ENCODE peak calls at places on chromosome 3, in four cellular contexts. One of them, this sample, is unnamed.

GRCh38 chr3:46127503-46127902 is 80.6 kb downstream of the CCR1 start:
- DNase-seq in H1: no peak
- DNase-seq in HepG2: peak
- DNase-seq in GM12878: no peak
- DNase-seq in this sample: no peak

GRCh38 chr3:42254566-42254965 is 11.4 kb downstream of the CCK start:
- DNase-seq in GM12878: no peak
- DNase-seq in H1: no peak
- DNase-seq in HepG2: no peak
- DNase-seq in this sample: no peak

GRCh38 chr3:54999159-54999558 is 71.3 kb upstream of the LRTM1 start:
- DNase-seq in HepG2: peak
- DNase-seq in H1: no peak
- DNase-seq in GM12878: no peak
- DNase-seq in this sample: peak

GRCh38 chr3:107110596-107111305 is 266.5 kb upstream of the CCDC54 start:
- DNase-seq in GM12878: no peak
- DNase-seq in H1: no peak
- DNase-seq in HepG2: no peak
- DNase-seq in this sample: no peak

GRCh38 chr3:6739288-6739687 is 121.6 kb upstream of the GRM7 start:
- DNase-seq in GM12878: no peak
- DNase-seq in HepG2: no peak
- DNase-seq in H1: peak
- DNase-seq in this sample: no peak

GRCh38 chr3:188664795-188665194 is 507.0 kb upstream of the TPRG1 start:
- DNase-seq in GM12878: no peak
- DNase-seq in H1: no peak
- DNase-seq in HepG2: peak
- DNase-seq in this sample: no peak

GRCh38 chr3:24037971-24038370 is 92.9 kb downstream of the NR1D2 start:
- DNase-seq in H1: no peak
- DNase-seq in GM12878: no peak
- DNase-seq in HepG2: no peak
- DNase-seq in this sample: no peak

GRCh38 chr3:197974016-197974415 is 14.0 kb downstream of the LMLN start:
- DNase-seq in H1: no peak
- DNase-seq in GM12878: no peak
- DNase-seq in HepG2: no peak
- DNase-seq in this sample: no peak

GRCh38 chr3:114111060-114111790 is 54.7 kb downstream of the QTRT2 start:
- DNase-seq in GM12878: no peak
- DNase-seq in H1: no peak
- DNase-seq in HepG2: no peak
- DNase-seq in this sample: no peak

GRCh38 chr3:27307566-27307965 is 61.6 kb downstream of the NEK10 start:
- DNase-seq in HepG2: no peak
- DNase-seq in GM12878: no peak
- DNase-seq in H1: no peak
- DNase-seq in this sample: no peak

GRCh38 chr3:55180936-55181535 is 253.2 kb upstream of the LRTM1 start:
- DNase-seq in HepG2: peak
- DNase-seq in H1: peak
- DNase-seq in GM12878: no peak
- DNase-seq in this sample: no peak

GRCh38 chr3:163722421-163722820 is 1355.9 kb downstream of the SI start:
- DNase-seq in GM12878: no peak
- DNase-seq in H1: peak
- DNase-seq in HepG2: no peak
- DNase-seq in this sample: peak

GRCh38 chr3:141086188-141086587 is 35.0 kb downstream of the SPSB4 start:
- DNase-seq in GM12878: no peak
- DNase-seq in H1: no peak
- DNase-seq in HepG2: no peak
- DNase-seq in this sample: no peak

GRCh38 chr3:62133015-62133414 is 240.3 kb downstream of the FEZF2 start:
- DNase-seq in HepG2: no peak
- DNase-seq in H1: no peak
- DNase-seq in GM12878: no peak
- DNase-seq in this sample: no peak

GRCh38 chr3:13846716-13847570 is 32.9 kb downstream of the WNT7A start:
- DNase-seq in H1: no peak
- DNase-seq in GM12878: no peak
- DNase-seq in HepG2: no peak
- DNase-seq in this sample: no peak

GRCh38 chr3:46607603-46608028 is 4.7 kb upstream of the FAM240A start:
- DNase-seq in H1: peak
- DNase-seq in HepG2: peak
- DNase-seq in GM12878: no peak
- DNase-seq in this sample: no peak

GRCh38 chr3:27423463-27423862 is 54.3 kb upstream of the NEK10 start:
- DNase-seq in HepG2: no peak
- DNase-seq in GM12878: no peak
- DNase-seq in H1: no peak
- DNase-seq in this sample: no peak

GRCh38 chr3:171458857-171459129 is 1.4 kb downstream of the TNIK start:
- DNase-seq in H1: peak
- DNase-seq in HepG2: no peak
- DNase-seq in GM12878: no peak
- DNase-seq in this sample: no peak

GRCh38 chr3:38375488-38376097 is 29.0 kb downstream of the XYLB start:
- DNase-seq in HepG2: no peak
- DNase-seq in GM12878: no peak
- DNase-seq in H1: no peak
- DNase-seq in this sample: no peak

GRCh38 chr3:168157903-168158302 is 62.2 kb upstream of the GOLIM4 start:
- DNase-seq in H1: no peak
- DNase-seq in HepG2: no peak
- DNase-seq in GM12878: no peak
- DNase-seq in this sample: no peak

GRCh38 chr3:20537234-20537633 is 351.2 kb upstream of the SGO1 start:
- DNase-seq in HepG2: no peak
- DNase-seq in GM12878: no peak
- DNase-seq in H1: no peak
- DNase-seq in this sample: no peak

GRCh38 chr3:172868565-172869172 is 118.1 kb downstream of the ECT2 start:
- DNase-seq in GM12878: no peak
- DNase-seq in HepG2: no peak
- DNase-seq in H1: no peak
- DNase-seq in this sample: no peak

GRCh38 chr3:180421221-180421620 is 180.7 kb upstream of the TTC14 start:
- DNase-seq in GM12878: no peak
- DNase-seq in H1: no peak
- DNase-seq in HepG2: no peak
- DNase-seq in this sample: no peak

GRCh38 chr3:197027151-197027895 is 2.3 kb downstream of the MELTF start:
- DNase-seq in GM12878: no peak
- DNase-seq in H1: peak
- DNase-seq in HepG2: no peak
- DNase-seq in this sample: no peak

GRCh38 chr3:195441971-195442572 is 748 bp downstream of the ACAP2 start:
- DNase-seq in H1: peak
- DNase-seq in HepG2: no peak
- DNase-seq in GM12878: no peak
- DNase-seq in this sample: no peak

GRCh38 chr3:18111702-18112311 is 313.3 kb downstream of the SATB1 start:
- DNase-seq in GM12878: peak
- DNase-seq in H1: no peak
- DNase-seq in HepG2: peak
- DNase-seq in this sample: no peak

GRCh38 chr3:128884992-128885391 is 5.6 kb downstream of the ACAD9 start:
- DNase-seq in HepG2: no peak
- DNase-seq in H1: no peak
- DNase-seq in GM12878: no peak
- DNase-seq in this sample: no peak

GRCh38 chr3:112773864-112774263 is 72.8 kb downstream of the CD200R1L start:
- DNase-seq in GM12878: peak
- DNase-seq in HepG2: no peak
- DNase-seq in H1: no peak
- DNase-seq in this sample: no peak

GRCh38 chr3:71228156-71228885 is 355.2 kb downstream of the FOXP1 start:
- DNase-seq in GM12878: no peak
- DNase-seq in HepG2: no peak
- DNase-seq in H1: no peak
- DNase-seq in this sample: no peak

GRCh38 chr3:44065741-44066140 is 175.9 kb upstream of the TOPAZ1 start:
- DNase-seq in H1: no peak
- DNase-seq in HepG2: no peak
- DNase-seq in GM12878: no peak
- DNase-seq in this sample: no peak

GRCh38 chr3:152198655-152199054 is 70.1 kb upstream of the MBNL1 start:
- DNase-seq in GM12878: no peak
- DNase-seq in HepG2: no peak
- DNase-seq in H1: no peak
- DNase-seq in this sample: no peak

GRCh38 chr3:114632757-114633424 is 339.1 kb downstream of the TIGIT start:
- DNase-seq in H1: no peak
- DNase-seq in HepG2: no peak
- DNase-seq in GM12878: no peak
- DNase-seq in this sample: no peak

GRCh38 chr3:195543642-195544536 is 764 bp upstream of the PPP1R2 start:
- DNase-seq in H1: peak
- DNase-seq in HepG2: peak
- DNase-seq in GM12878: no peak
- DNase-seq in this sample: no peak

GRCh38 chr3:113136071-113136470 is 75.3 kb upstream of the BOC start:
- DNase-seq in H1: no peak
- DNase-seq in GM12878: no peak
- DNase-seq in HepG2: no peak
- DNase-seq in this sample: no peak

DNA sequence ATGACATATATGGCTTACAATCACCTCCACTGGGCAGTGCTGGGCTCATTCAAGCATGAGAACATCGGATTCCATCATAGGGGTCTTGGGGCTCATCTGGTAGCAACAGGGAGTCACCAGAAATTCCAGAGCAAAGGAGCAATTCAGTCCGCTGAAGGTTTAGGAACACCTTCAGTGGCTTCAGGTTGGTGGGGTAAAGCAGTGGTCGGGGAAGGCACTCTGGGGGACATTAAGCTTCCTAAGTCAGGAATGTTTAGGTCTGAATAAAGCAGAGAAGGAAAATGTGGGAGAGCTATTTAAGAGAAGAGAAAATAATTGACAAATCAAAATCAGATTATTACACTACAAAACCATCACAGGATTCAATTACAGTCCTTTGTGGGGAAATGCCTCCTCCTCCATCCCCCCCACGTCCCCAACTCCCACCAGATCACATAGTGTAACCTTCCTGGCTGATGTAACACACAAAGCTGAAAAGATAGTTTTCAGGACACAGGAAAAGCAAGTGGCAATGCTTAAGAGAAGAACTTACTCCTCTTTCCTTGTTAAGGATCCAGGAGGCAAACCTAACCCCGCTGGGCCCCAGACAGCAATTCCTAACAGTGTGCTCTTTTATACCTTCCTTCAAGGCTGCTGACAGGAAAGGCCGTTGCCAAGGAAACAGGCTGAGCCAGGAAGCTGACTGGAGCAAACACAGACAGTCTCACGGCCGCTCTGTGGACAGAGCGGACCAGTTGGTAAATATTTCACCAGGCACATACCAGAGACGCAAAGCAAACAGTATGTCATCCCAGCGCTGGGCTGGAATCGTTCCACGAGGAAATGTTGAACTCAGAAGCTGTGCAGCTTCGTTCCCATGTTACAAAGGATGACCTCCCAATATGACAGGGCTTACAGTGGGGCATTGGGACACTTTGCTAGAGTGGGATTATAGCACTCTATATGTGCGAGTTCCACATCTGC is 57.5 kb upstream of the LMCD1 start:
- DNase-seq in HepG2: peak
- DNase-seq in H1: peak
- DNase-seq in GM12878: no peak
- DNase-seq in this sample: peak
- TF ChIP-seq SUZ12 in HepG2: no peak
- TF ChIP-seq SUZ12 in H1: no peak
- TF ChIP-seq SUZ12 in GM12878: no peak
- TF ChIP-seq SUZ12 in this sample: no peak

DNA sequence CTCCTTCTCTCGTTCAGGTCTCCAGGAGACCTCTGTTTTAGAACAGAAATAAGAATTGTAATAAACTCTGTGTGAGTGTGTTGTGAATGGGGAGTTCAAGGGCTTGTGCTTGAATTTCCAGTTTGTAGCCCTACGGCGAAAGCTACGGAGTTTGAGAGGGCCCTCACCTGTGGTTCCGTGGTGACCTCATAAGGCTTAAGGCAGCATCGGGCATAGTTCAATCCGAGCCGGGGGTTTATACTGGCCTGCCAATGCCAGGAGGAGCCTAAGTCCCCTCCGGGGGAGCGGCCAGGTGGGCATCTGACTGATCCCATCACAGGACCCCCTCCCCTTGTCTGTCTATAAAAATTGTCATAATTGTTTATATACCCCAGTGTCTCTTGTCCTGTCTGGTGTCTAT is 43.7 kb downstream of the ZBTB11 start:
- DNase-seq in GM12878: no peak
- DNase-seq in H1: no peak
- DNase-seq in HepG2: no peak
- DNase-seq in this sample: no peak
- H3K4me3 ChIP-seq in GM12878: no peak
- H3K4me3 ChIP-seq in H1: no peak
- H3K4me3 ChIP-seq in HepG2: peak
- H3K4me3 ChIP-seq in this sample: no peak

DNA sequence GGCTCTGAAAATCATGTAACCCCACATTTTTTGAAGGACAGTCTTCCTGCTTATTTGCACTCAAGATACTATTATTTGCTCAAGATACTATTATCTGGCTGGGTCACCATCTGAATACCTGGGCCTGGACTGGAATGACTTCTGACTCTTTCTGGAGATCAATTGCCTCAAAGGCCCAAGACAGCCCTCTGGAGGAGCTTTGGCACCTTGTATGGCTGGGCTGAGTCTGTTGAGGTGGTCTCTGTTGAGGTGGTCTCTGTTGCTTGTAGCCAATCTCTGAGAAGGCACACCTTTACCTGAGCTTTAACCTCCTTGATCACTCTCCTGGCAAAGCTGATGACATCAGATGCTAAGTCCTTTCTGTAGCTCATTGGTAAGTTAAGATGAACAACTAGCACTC is 33.0 kb downstream of the SPATA12 start:
- DNase-seq in H1: no peak
- DNase-seq in GM12878: no peak
- DNase-seq in HepG2: no peak
- DNase-seq in this sample: no peak
- TF ChIP-seq YY1 in H1: no peak
- TF ChIP-seq YY1 in GM12878: no peak
- TF ChIP-seq YY1 in HepG2: no peak
- TF ChIP-seq YY1 in this sample: no peak

DNA sequence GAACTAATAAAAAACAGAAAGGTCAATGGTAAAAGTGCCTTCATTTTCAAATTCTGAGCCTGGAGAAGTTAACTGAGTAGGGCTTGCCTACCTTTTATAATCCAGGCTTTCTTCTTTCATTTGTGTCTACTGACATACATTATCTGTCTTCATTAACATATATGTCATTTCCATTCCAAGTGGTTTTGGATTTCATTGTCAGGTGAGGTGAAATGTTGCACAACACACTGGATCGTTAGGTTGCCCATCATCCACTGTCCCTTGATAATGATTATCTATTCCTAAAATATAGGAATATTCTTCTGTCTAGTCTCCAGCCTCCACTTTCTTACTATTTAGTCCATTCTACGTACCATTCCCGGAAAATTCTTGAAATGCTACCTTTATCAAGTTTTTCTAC is 55.0 kb upstream of the CP start:
- DNase-seq in HepG2: no peak
- DNase-seq in H1: no peak
- DNase-seq in GM12878: no peak
- DNase-seq in this sample: no peak
- TF ChIP-seq SUZ12 in HepG2: no peak
- TF ChIP-seq SUZ12 in H1: no peak
- TF ChIP-seq SUZ12 in GM12878: no peak
- TF ChIP-seq SUZ12 in this sample: no peak

This sample was measured in NT2/D1.